ENCODE peak calls at places on chromosome 21, in five cellular contexts. L is nucleus accumbens, T is AG08396, X is NCI-H1105, R is NT2/D1. E is an unnamed sample.

GRCh38 chr21:42155045-42155855 is 63.7 kb upstream of the ABCG1 start:
- DNase-seq in T (no peak), X (no peak), R (no peak), L (no peak), E (peak)

GRCh38 chr21:35357041-35357780 is 308.1 kb upstream of the RUNX1 start:
- DNase-seq in L (no peak), X (no peak), R (no peak), T (no peak), E (no peak)

GRCh38 chr21:20313013-20313412 is 685.2 kb upstream of the NCAM2 start:
- DNase-seq in L (no peak), X (no peak), R (no peak), T (no peak), E (no peak)

GRCh38 chr21:45078877-45079281 is 4.5 kb downstream of the ADARB1 start:
- DNase-seq in L (no peak), T (no peak), R (no peak), X (no peak), E (no peak)

GRCh38 chr21:34818663-34819158 is 149.9 kb downstream of the CLIC6 start:
- DNase-seq in T (no peak), X (no peak), L (no peak), R (no peak), E (no peak)

GRCh38 chr21:46561448-46562095 is 43.3 kb downstream of the S100B start:
- DNase-seq in T (no peak), X (no peak), L (no peak), R (no peak), E (no peak)

GRCh38 chr21:43193651-43194302 is 25.0 kb downstream of the CRYAA start:
- DNase-seq in R (no peak), T (peak), L (no peak), X (no peak), E (peak)

GRCh38 chr21:44752701-44753235 is 41.4 kb upstream of the TSPEAR start:
- DNase-seq in R (no peak), X (no peak), T (no peak), L (no peak), E (peak)

GRCh38 chr21:45098867-45099266 is 24.5 kb downstream of the ADARB1 start:
- DNase-seq in R (no peak), L (no peak), T (no peak), X (no peak), E (no peak)

E was measured in suprapubic skin.